ENCODE peak calls at places on chromosomes 12 and 14, in five cellular contexts. K is IMR-90, W is mesendoderm, A is H1, U is trophoblast cell. L is an unnamed sample.

GRCh38 chr12:115999582-115999981 is 277.9 kb downstream of the MED13L start:
- DNase-seq in K (no peak), W (no peak), A (no peak), U (no peak), L (no peak)

GRCh38 chr14:23556700-23557440 is 799 bp downstream of the THTPA start:
- DNase-seq in K (no peak), W (no peak), A (no peak), U (peak), L (no peak)

GRCh38 chr14:103416916-103417315 is 31.7 kb downstream of the MARK3 start:
- DNase-seq in K (no peak), W (no peak), A (no peak), U (no peak), L (no peak)

GRCh38 chr12:49750027-49750977 is 8.9 kb downstream of the TMBIM6 start:
- DNase-seq in K (peak), W (peak), A (no peak), U (peak), L (peak)

GRCh38 chr12:113120670-113121370 is 14.7 kb downstream of the RASAL1 start:
- DNase-seq in K (no peak), W (peak), A (no peak), U (no peak), L (no peak)

GRCh38 chr14:77761205-77761931 is 412 bp upstream of the SNW1 start:
- DNase-seq in K (peak), W (peak), A (no peak), U (peak), L (peak)

GRCh38 chr14:63388766-63389431 is 70.2 kb upstream of the GPHB5 start:
- DNase-seq in K (peak), W (peak), A (peak), U (peak), L (peak)

GRCh38 chr14:47899685-47900084 is 224.3 kb upstream of the MDGA2 start:
- DNase-seq in K (no peak), W (no peak), A (no peak), U (no peak), L (no peak)

GRCh38 chr12:39935839-39936238 is 170.0 kb downstream of the SLC2A13 start:
- DNase-seq in K (no peak), W (no peak), A (no peak), U (no peak), L (no peak)

GRCh38 chr12:123131879-123132402 is 18.9 kb downstream of the PITPNM2 start:
- DNase-seq in K (no peak), W (no peak), A (no peak), U (no peak), L (no peak)
- H3K4me2 ChIP-seq in K (no peak), W (no peak), A (no peak), U (no peak), L (no peak)

GRCh38 chr12:47941475-47942326 is 21.7 kb upstream of the TMEM106C start:
- DNase-seq in K (no peak), W (no peak), A (no peak), U (no peak), L (no peak)

GRCh38 chr12:47944685-47945340 is 18.6 kb upstream of the TMEM106C start:
- DNase-seq in K (no peak), W (no peak), A (no peak), U (no peak), L (no peak)

GRCh38 chr12:47942327-47943230 is 20.8 kb upstream of the TMEM106C start:
- DNase-seq in K (no peak), W (peak), A (peak), U (no peak), L (no peak)

GRCh38 chr12:47945341-47945728 is 18.1 kb upstream of the TMEM106C start:
- DNase-seq in K (no peak), W (no peak), A (no peak), U (no peak), L (no peak)

DNA sequence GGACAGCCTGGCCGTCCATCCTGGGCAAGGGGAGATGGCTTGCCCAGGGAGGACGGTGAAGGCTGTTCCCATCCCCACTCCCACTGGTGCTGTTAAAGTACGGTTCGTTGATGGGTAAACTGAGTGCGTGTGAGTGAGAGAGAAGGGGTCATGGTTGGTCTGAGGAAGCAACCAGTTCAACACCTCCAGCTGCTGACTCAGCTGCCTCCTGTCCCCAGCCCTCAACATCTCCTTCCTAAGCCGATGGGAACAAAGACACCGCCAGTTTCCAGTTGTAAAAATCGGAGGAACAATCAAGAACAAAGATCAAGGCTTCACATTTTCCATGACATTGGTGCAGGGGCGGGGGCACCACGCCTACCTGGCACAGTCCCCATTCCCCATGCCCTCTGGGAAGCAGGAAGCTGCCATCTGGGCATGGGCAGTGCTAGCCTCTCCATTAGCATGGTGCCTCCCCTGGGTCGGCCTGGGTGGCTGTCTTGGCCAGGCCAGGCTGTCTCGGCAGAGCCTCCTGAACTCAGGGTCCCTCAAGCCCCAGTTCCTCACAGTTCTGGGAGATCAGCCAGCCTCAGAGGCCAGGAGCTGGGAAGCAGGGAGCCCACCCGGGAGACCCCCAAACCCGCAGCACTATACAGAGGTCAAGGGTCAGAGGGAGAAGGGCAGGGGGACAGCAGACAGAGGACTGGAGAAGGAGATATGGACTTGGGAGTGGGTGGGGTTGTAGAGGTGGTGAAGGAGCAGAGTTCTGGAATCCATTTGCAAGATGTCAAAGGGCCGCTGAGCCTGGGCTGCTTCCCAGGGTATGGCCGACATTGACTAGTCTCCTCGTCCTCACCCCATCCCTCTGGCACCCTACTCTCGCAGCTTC is 19.7 kb upstream of the TMEM106C start:
- DNase-seq in K (no peak), W (no peak), A (no peak), U (no peak), L (no peak)
- H2AK5ac ChIP-seq in K (no peak), W (no peak), A (no peak), U (no peak), L (no peak)

GRCh38 chr12:64510687-64511086 is 58.8 kb downstream of the TBK1 start:
- DNase-seq in K (no peak), W (no peak), A (no peak), U (no peak), L (no peak)

GRCh38 chr12:64506955-64507354 is 55.0 kb downstream of the TBK1 start:
- DNase-seq in K (no peak), W (no peak), A (no peak), U (no peak), L (no peak)
- H3K18ac ChIP-seq in K (no peak), W (no peak), A (no peak), U (no peak), L (no peak)

DNA sequence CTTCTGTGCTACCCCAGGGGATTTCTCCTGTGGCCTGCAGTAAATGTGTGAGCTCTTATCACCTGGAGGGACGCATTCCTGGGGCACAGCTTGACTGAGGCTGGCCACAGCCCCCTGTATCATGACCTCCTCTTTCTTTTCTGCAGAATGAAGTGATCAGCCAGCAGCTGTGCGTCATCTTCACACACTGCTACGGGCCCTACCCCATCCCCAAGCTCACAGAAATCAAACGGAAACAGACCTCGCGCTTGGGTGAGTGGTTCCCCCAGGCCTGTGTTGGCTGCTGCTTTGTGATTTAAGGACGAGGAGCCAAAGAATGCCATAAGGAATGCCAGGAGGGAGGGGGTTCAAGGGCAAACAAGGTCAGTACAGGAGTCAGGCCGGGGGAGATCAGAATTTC is 50.5 kb upstream of the PWP1 start:
- DNase-seq in K (peak), W (peak), A (peak), U (no peak), L (no peak)
- H3K4me2 ChIP-seq in K (no peak), W (no peak), A (peak), U (no peak), L (no peak)

DNA sequence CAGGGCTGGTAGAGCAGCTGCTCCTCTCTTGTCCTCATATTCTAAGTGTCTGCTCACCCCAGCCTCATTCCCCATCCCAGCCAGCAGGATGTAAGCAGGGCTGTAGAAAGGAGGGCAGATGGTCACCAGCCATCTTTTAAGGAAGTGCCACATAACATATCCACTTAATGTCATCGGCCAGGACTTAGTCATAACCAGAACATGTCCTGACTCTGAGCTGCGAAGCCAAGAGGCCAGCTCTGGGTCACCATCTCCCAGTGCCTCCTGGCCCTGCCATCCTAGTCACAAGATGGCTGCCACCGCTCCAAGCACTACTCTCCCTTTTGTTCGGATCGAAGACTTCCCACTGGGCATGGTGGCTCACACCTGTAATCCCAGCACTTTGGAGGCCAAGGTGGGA is 123.9 kb downstream of the PLXNC1 start:
- DNase-seq in K (no peak), W (no peak), A (no peak), U (no peak), L (no peak)
- H2AK5ac ChIP-seq in K (peak), W (no peak), A (no peak), U (no peak), L (no peak)

GRCh38 chr14:101587403-101587998 is 26.2 kb downstream of the DIO3 start:
- DNase-seq in K (no peak), W (no peak), A (no peak), U (no peak), L (no peak)

GRCh38 chr14:101588990-101589389 is 27.7 kb downstream of the DIO3 start:
- DNase-seq in K (no peak), W (no peak), A (no peak), U (no peak), L (no peak)

GRCh38 chr14:101585211-101585610 is 23.9 kb downstream of the DIO3 start:
- DNase-seq in K (no peak), W (no peak), A (no peak), U (no peak), L (no peak)

GRCh38 chr14:101588286-101588975 is 27.1 kb downstream of the DIO3 start:
- DNase-seq in K (no peak), W (no peak), A (no peak), U (no peak), L (no peak)

GRCh38 chr14:101586531-101587402 is 25.5 kb downstream of the DIO3 start:
- DNase-seq in K (no peak), W (no peak), A (no peak), U (no peak), L (no peak)
- H3K18ac ChIP-seq in K (no peak), W (no peak), A (no peak), U (no peak), L (no peak)

DNA sequence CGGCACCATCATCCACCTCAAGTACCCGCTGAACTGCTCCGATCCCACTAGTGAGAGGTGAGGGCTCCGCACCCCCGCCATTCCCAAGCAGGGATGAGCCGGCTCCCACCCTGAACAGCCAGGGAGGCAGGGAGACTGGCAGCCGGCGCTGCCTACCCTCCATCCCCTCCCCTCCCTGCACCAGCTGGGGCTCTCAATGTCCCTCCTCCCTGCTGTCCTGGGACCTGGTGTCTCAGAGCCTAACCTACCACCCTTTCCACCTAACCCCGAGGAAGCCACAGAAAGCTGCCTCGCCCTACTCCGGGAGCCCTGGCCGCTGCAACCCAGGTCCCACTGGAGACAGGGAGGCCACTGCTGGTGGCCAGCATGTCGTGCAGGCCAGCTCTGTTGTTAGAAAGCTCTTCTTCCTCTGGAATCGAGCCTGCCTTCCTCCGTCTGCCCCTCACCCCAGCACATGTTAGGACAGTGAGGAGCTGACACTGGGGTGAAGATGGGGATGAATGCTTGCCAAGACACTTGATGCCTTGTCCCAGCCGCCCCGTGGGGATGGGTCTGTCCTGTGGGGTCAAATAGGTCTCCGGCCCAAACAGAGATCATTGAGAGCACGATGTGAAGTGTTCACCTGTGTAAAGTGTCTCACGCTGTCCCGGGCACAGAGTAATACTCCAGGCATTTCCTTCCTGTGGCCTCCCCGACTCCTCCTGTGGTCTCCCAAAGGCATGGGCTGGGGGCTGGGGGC is 1.1 kb downstream of the PTPN6 start:
- DNase-seq in K (no peak), W (no peak), A (no peak), U (no peak), L (no peak)
- H3K4me2 ChIP-seq in K (no peak), W (no peak), A (no peak), U (no peak), L (no peak)